ENCODE peak calls at places on chromosomes 11 and 22, in ten cellular contexts. A is effector CD4-positive, alpha-beta T cell; N is GOT3; R is C1 segment of cervical spinal cord; J is SW480; W is anterior cingulate cortex; K is NCI-H1092; G is SK-N-SH; H is foreskin fibroblast; Q is stimulated activated naive B cell treated with anti-CD40 and anti-IgM and Interleukin-4, amounts not matched to agents 10 μg/mL and 1 μg/mL and 100 μg/mL, for 72 hours. X is an unnamed sample.

GRCh38 chr11:104728927-104729326 is 169.3 kb downstream of the CASP12 start:
- DNase-seq in A (no peak), N (no peak), R (no peak), J (no peak), W (no peak), K (no peak), G (no peak), H (no peak), Q (no peak), X (no peak)

GRCh38 chr11:132033051-132033450 is 662.6 kb downstream of the NTM start:
- DNase-seq in A (no peak), N (no peak), R (no peak), J (no peak), W (no peak), K (no peak), G (no peak), H (no peak), Q (no peak), X (no peak)

GRCh38 chr22:41862530-41863266 is 29.8 kb downstream of the SREBF2 start:
- DNase-seq in A (no peak), N (no peak), R (no peak), J (no peak), W (no peak), K (no peak), G (no peak), H (no peak), Q (peak), X (peak)

GRCh38 chr11:74371269-74372039 is 26.8 kb downstream of the PGM2L1 start:
- DNase-seq in A (no peak), N (no peak), R (no peak), J (no peak), W (no peak), K (no peak), G (no peak), H (peak), Q (no peak), X (peak)

GRCh38 chr22:20571531-20572007 is 64.2 kb downstream of the MED15 start:
- DNase-seq in A (peak), N (no peak), R (no peak), J (no peak), W (peak), K (no peak), G (peak), H (no peak), Q (no peak), X (peak)

GRCh38 chr11:69240332-69241074 is 53.5 kb upstream of the MYEOV start:
- DNase-seq in A (no peak), N (no peak), R (no peak), J (no peak), W (no peak), K (no peak), G (no peak), H (no peak), Q (no peak), X (no peak)

GRCh38 chr11:17002543-17002942 is 11.7 kb downstream of the PLEKHA7 start:
- DNase-seq in A (no peak), N (no peak), R (no peak), J (no peak), W (no peak), K (no peak), G (no peak), H (no peak), Q (no peak), X (no peak)

GRCh38 chr11:112163875-112164521 is at the start of gene IL18:
- DNase-seq in A (no peak), N (no peak), R (no peak), J (no peak), W (no peak), K (no peak), G (no peak), H (no peak), Q (no peak), X (no peak)

GRCh38 chr11:73758451-73758850 is 2.4 kb downstream of the RAB6A start:
- DNase-seq in A (no peak), N (no peak), R (no peak), J (no peak), W (no peak), K (no peak), G (no peak), H (no peak), Q (no peak), X (no peak)

GRCh38 chr11:33830903-33831648 is 56.8 kb upstream of the FBXO3 start:
- DNase-seq in A (no peak), N (no peak), R (no peak), J (no peak), W (no peak), K (no peak), G (no peak), H (peak), Q (no peak), X (no peak)

GRCh38 chr11:121231576-121232278 is 60.8 kb upstream of the SC5D start:
- DNase-seq in A (no peak), N (no peak), R (no peak), J (no peak), W (no peak), K (no peak), G (no peak), H (no peak), Q (no peak), X (no peak)

GRCh38 chr11:58898106-58898505 is 41.2 kb upstream of the GLYATL1 start:
- DNase-seq in A (no peak), N (no peak), R (no peak), J (no peak), W (no peak), K (no peak), G (no peak), H (no peak), Q (no peak), X (no peak)

GRCh38 chr11:19573666-19574065 is 139.0 kb upstream of the NAV2 start:
- DNase-seq in A (no peak), N (no peak), R (no peak), J (no peak), W (no peak), K (peak), G (no peak), H (no peak), Q (no peak), X (no peak)

GRCh38 chr11:74347381-74347780 is 35.9 kb upstream of the P4HA3 start:
- DNase-seq in A (no peak), N (no peak), R (no peak), J (no peak), W (no peak), K (no peak), G (no peak), H (peak), Q (no peak), X (no peak)

GRCh38 chr22:40326905-40327735 is 19.2 kb upstream of the ADSL start:
- DNase-seq in A (no peak), N (no peak), R (no peak), J (no peak), W (no peak), K (peak), G (no peak), H (no peak), Q (no peak), X (peak)

GRCh38 chr22:24290459-24290858 is 19.8 kb downstream of the SPECC1L start:
- DNase-seq in A (no peak), N (no peak), R (no peak), J (no peak), W (no peak), K (no peak), G (no peak), H (no peak), Q (no peak), X (peak)

GRCh38 chr22:49229483-49230193 is 598.0 kb downstream of the BRD1 start:
- DNase-seq in A (no peak), N (no peak), R (no peak), J (no peak), W (no peak), K (no peak), G (no peak), H (no peak), Q (no peak), X (no peak)

GRCh38 chr22:38570841-38571364 is 920 bp upstream of the DMC1 start:
- DNase-seq in A (peak), N (no peak), R (no peak), J (peak), W (peak), K (no peak), G (peak), H (peak), Q (peak), X (peak)

GRCh38 chr11:33018005-33018404 is 2.3 kb downstream of the DEPDC7 start:
- DNase-seq in A (no peak), N (no peak), R (no peak), J (no peak), W (no peak), K (no peak), G (no peak), H (no peak), Q (no peak), X (no peak)

GRCh38 chr11:868394-868793 is 25.7 kb downstream of the TSPAN4 start:
- DNase-seq in A (no peak), N (no peak), R (no peak), J (no peak), W (no peak), K (no peak), G (no peak), H (no peak), Q (no peak), X (no peak)

GRCh38 chr22:49976439-49977175 is 16.0 kb downstream of the PIM3 start:
- DNase-seq in A (peak), N (no peak), R (no peak), J (no peak), W (no peak), K (no peak), G (peak), H (no peak), Q (peak), X (no peak)

GRCh38 chr11:134677338-134677948 is 265.4 kb upstream of the B3GAT1 start:
- DNase-seq in A (no peak), N (no peak), R (no peak), J (no peak), W (no peak), K (no peak), G (no peak), H (no peak), Q (no peak), X (no peak)

GRCh38 chr11:88521354-88522310 is 184.1 kb upstream of the CTSC start:
- DNase-seq in A (no peak), N (no peak), R (no peak), J (no peak), W (no peak), K (no peak), G (no peak), H (no peak), Q (no peak), X (no peak)

GRCh38 chr22:40714514-40714966 is 35.3 kb downstream of the MCHR1 start:
- DNase-seq in A (no peak), N (no peak), R (no peak), J (no peak), W (peak), K (no peak), G (no peak), H (no peak), Q (no peak), X (peak)

GRCh38 chr22:19446603-19447387 is 716 bp downstream of the C22orf39 start:
- DNase-seq in A (no peak), N (no peak), R (no peak), J (peak), W (no peak), K (no peak), G (no peak), H (no peak), Q (no peak), X (no peak)

GRCh38 chr11:107819361-107820014 is 39.1 kb downstream of the SLC35F2 start:
- DNase-seq in A (no peak), N (no peak), R (no peak), J (peak), W (no peak), K (no peak), G (no peak), H (peak), Q (no peak), X (no peak)

GRCh38 chr11:85663781-85664560 is 958 bp downstream of the CREBZF start:
- DNase-seq in A (peak), N (peak), R (no peak), J (peak), W (peak), K (peak), G (peak), H (peak), Q (peak), X (peak)

GRCh38 chr11:13316528-13316961 is 39.0 kb downstream of the BMAL1 start:
- DNase-seq in A (no peak), N (peak), R (no peak), J (no peak), W (no peak), K (no peak), G (no peak), H (peak), Q (peak), X (peak)

GRCh38 chr22:17777005-17777716 is 2.9 kb upstream of the BID start:
- DNase-seq in A (peak), N (no peak), R (no peak), J (no peak), W (no peak), K (no peak), G (no peak), H (no peak), Q (peak), X (no peak)

GRCh38 chr11:116535120-116535519 is 237.7 kb downstream of the BUD13 start:
- DNase-seq in A (no peak), N (no peak), R (no peak), J (no peak), W (no peak), K (no peak), G (no peak), H (no peak), Q (no peak), X (no peak)

GRCh38 chr11:19811391-19811790 is 98.8 kb downstream of the NAV2 start:
- DNase-seq in A (no peak), N (no peak), R (no peak), J (no peak), W (no peak), K (peak), G (peak), H (no peak), Q (no peak), X (no peak)

GRCh38 chr11:118366287-118366686 is 6.9 kb downstream of the UBE4A start:
- DNase-seq in A (no peak), N (no peak), R (no peak), J (no peak), W (no peak), K (no peak), G (no peak), H (no peak), Q (no peak), X (no peak)

GRCh38 chr11:31720225-31720624 is 90.9 kb downstream of the PAX6 start:
- DNase-seq in A (no peak), N (no peak), R (no peak), J (no peak), W (no peak), K (no peak), G (no peak), H (no peak), Q (no peak), X (no peak)

GRCh38 chr11:2777396-2777795 is 77.6 kb upstream of the KCNQ1OT1 start:
- DNase-seq in A (peak), N (no peak), R (no peak), J (peak), W (no peak), K (no peak), G (no peak), H (peak), Q (no peak), X (peak)

GRCh38 chr11:68036717-68037239 is 2.0 kb upstream of the TCIRG1 start:
- DNase-seq in A (no peak), N (no peak), R (no peak), J (no peak), W (peak), K (no peak), G (no peak), H (no peak), Q (no peak), X (no peak)

GRCh38 chr11:94028436-94028835 is 7.3 kb downstream of the HEPHL1 start:
- DNase-seq in A (no peak), N (no peak), R (no peak), J (no peak), W (no peak), K (no peak), G (no peak), H (peak), Q (no peak), X (peak)